ENCODE peak calls at places on chromosomes 12 and 14, in ten cellular contexts. One of them, this sample, is unnamed.
A peak's percentile ranks its signal among the peaks of the same experiment; 100 is the strongest.

GRCh38 chr14:102015045-102015685 is 50.8 kb downstream of the DYNC1H1 start:
- DNase-seq in epithelial cell of prostate: no peak
- DNase-seq in Panc1: no peak
- DNase-seq in glutamatergic neuron: no peak
- DNase-seq in mammary epithelial cell: no peak
- DNase-seq in effector memory CD8-positive, alpha-beta T cell: no peak
- DNase-seq in NCI-H1105: no peak
- DNase-seq in HuH-7.5: no peak
- DNase-seq in RPMI7951: no peak
- DNase-seq in NCI-H774: no peak
- DNase-seq in this sample: no peak

GRCh38 chr12:118694128-118694775 is 287.1 kb upstream of the SRRM4 start:
- DNase-seq in NCI-H1105: no peak
- DNase-seq in NCI-H774: no peak
- DNase-seq in epithelial cell of prostate: no peak
- DNase-seq in RPMI7951: no peak
- DNase-seq in glutamatergic neuron: no peak
- DNase-seq in HuH-7.5: no peak
- DNase-seq in mammary epithelial cell: no peak
- DNase-seq in Panc1: no peak
- DNase-seq in effector memory CD8-positive, alpha-beta T cell: no peak
- DNase-seq in this sample: no peak

GRCh38 chr14:95044463-95045254 is 112.7 kb downstream of the DICER1 start:
- DNase-seq in glutamatergic neuron: no peak
- DNase-seq in epithelial cell of prostate: no peak
- DNase-seq in NCI-H774: no peak
- DNase-seq in HuH-7.5: no peak
- DNase-seq in mammary epithelial cell: no peak
- DNase-seq in RPMI7951: no peak
- DNase-seq in effector memory CD8-positive, alpha-beta T cell: no peak
- DNase-seq in NCI-H1105: no peak
- DNase-seq in Panc1: no peak
- DNase-seq in this sample: no peak

GRCh38 chr14:99758915-99759545 is 34.2 kb upstream of the EML1 start:
- DNase-seq in NCI-H774: no peak
- DNase-seq in Panc1: no peak
- DNase-seq in mammary epithelial cell: no peak
- DNase-seq in HuH-7.5: no peak
- DNase-seq in epithelial cell of prostate: no peak
- DNase-seq in effector memory CD8-positive, alpha-beta T cell: no peak
- DNase-seq in NCI-H1105: no peak
- DNase-seq in RPMI7951: no peak
- DNase-seq in glutamatergic neuron: no peak
- DNase-seq in this sample: no peak

GRCh38 chr12:132444957-132445883 is 44.7 kb upstream of the FBRSL1 start:
- DNase-seq in Panc1: no peak
- DNase-seq in HuH-7.5: no peak
- DNase-seq in NCI-H1105: no peak
- DNase-seq in mammary epithelial cell: no peak
- DNase-seq in NCI-H774: no peak
- DNase-seq in glutamatergic neuron: peak; percentile 50
- DNase-seq in effector memory CD8-positive, alpha-beta T cell: peak; percentile 58
- DNase-seq in RPMI7951: no peak
- DNase-seq in epithelial cell of prostate: no peak
- DNase-seq in this sample: no peak

GRCh38 chr14:68140111-68140741 is 320.6 kb downstream of the RAD51B start:
- DNase-seq in mammary epithelial cell: peak; percentile 99
- DNase-seq in Panc1: peak; percentile 93
- DNase-seq in epithelial cell of prostate: peak; percentile 97
- DNase-seq in effector memory CD8-positive, alpha-beta T cell: no peak
- DNase-seq in NCI-H774: no peak
- DNase-seq in HuH-7.5: no peak
- DNase-seq in glutamatergic neuron: no peak
- DNase-seq in RPMI7951: peak; percentile 99
- DNase-seq in NCI-H1105: peak; percentile 75
- DNase-seq in this sample: peak; percentile 22

GRCh38 chr12:76489737-76490136 is 69.8 kb downstream of the OSBPL8 start:
- DNase-seq in mammary epithelial cell: no peak
- DNase-seq in RPMI7951: no peak
- DNase-seq in NCI-H1105: no peak
- DNase-seq in Panc1: no peak
- DNase-seq in NCI-H774: no peak
- DNase-seq in effector memory CD8-positive, alpha-beta T cell: no peak
- DNase-seq in epithelial cell of prostate: no peak
- DNase-seq in glutamatergic neuron: no peak
- DNase-seq in HuH-7.5: no peak
- DNase-seq in this sample: no peak

GRCh38 chr14:104383088-104383805 is 196.3 kb upstream of the C14orf180 start:
- DNase-seq in epithelial cell of prostate: no peak
- DNase-seq in effector memory CD8-positive, alpha-beta T cell: no peak
- DNase-seq in NCI-H774: no peak
- DNase-seq in RPMI7951: no peak
- DNase-seq in HuH-7.5: no peak
- DNase-seq in mammary epithelial cell: no peak
- DNase-seq in NCI-H1105: peak; percentile 70
- DNase-seq in Panc1: no peak
- DNase-seq in glutamatergic neuron: peak; percentile 17
- DNase-seq in this sample: peak; percentile 62

GRCh38 chr14:49893309-49894213 is 679 bp downstream of the ARF6 start:
- DNase-seq in epithelial cell of prostate: no peak
- DNase-seq in effector memory CD8-positive, alpha-beta T cell: peak; percentile 76
- DNase-seq in mammary epithelial cell: peak; percentile 60
- DNase-seq in RPMI7951: peak; percentile 56
- DNase-seq in HuH-7.5: no peak
- DNase-seq in glutamatergic neuron: peak; percentile 30
- DNase-seq in NCI-H1105: peak; percentile 20
- DNase-seq in Panc1: no peak
- DNase-seq in NCI-H774: no peak
- DNase-seq in this sample: peak; percentile 51

GRCh38 chr12:64650762-64651161 is 40.5 kb downstream of the RASSF3 start:
- DNase-seq in effector memory CD8-positive, alpha-beta T cell: no peak
- DNase-seq in glutamatergic neuron: no peak
- DNase-seq in epithelial cell of prostate: peak; percentile 57
- DNase-seq in NCI-H1105: no peak
- DNase-seq in mammary epithelial cell: no peak
- DNase-seq in RPMI7951: peak; percentile 21
- DNase-seq in NCI-H774: no peak
- DNase-seq in HuH-7.5: no peak
- DNase-seq in Panc1: peak; percentile 75
- DNase-seq in this sample: no peak

GRCh38 chr14:32068708-32069107 is 8.4 kb upstream of the ARHGAP5 start:
- DNase-seq in Panc1: no peak
- DNase-seq in HuH-7.5: no peak
- DNase-seq in NCI-H774: no peak
- DNase-seq in RPMI7951: no peak
- DNase-seq in mammary epithelial cell: no peak
- DNase-seq in glutamatergic neuron: no peak
- DNase-seq in NCI-H1105: no peak
- DNase-seq in epithelial cell of prostate: no peak
- DNase-seq in effector memory CD8-positive, alpha-beta T cell: no peak
- DNase-seq in this sample: no peak

GRCh38 chr12:64946132-64946829 is 121.8 kb downstream of the TBC1D30 start:
- DNase-seq in glutamatergic neuron: no peak
- DNase-seq in effector memory CD8-positive, alpha-beta T cell: no peak
- DNase-seq in RPMI7951: peak; percentile 57
- DNase-seq in NCI-H774: peak; percentile 81
- DNase-seq in NCI-H1105: peak; percentile 58
- DNase-seq in HuH-7.5: no peak
- DNase-seq in Panc1: no peak
- DNase-seq in mammary epithelial cell: no peak
- DNase-seq in epithelial cell of prostate: no peak
- DNase-seq in this sample: peak; percentile 93

GRCh38 chr12:46209165-46209564 is 59.7 kb downstream of the SLC38A1 start:
- DNase-seq in RPMI7951: no peak
- DNase-seq in glutamatergic neuron: no peak
- DNase-seq in NCI-H1105: peak; percentile 36
- DNase-seq in Panc1: no peak
- DNase-seq in effector memory CD8-positive, alpha-beta T cell: no peak
- DNase-seq in HuH-7.5: no peak
- DNase-seq in NCI-H774: peak; percentile 30
- DNase-seq in mammary epithelial cell: peak; percentile 55
- DNase-seq in epithelial cell of prostate: no peak
- DNase-seq in this sample: no peak

GRCh38 chr12:53071591-53072551 is 7.3 kb downstream of the SPRYD3 start:
- DNase-seq in glutamatergic neuron: no peak
- DNase-seq in RPMI7951: no peak
- DNase-seq in NCI-H774: no peak
- DNase-seq in effector memory CD8-positive, alpha-beta T cell: no peak
- DNase-seq in epithelial cell of prostate: no peak
- DNase-seq in HuH-7.5: no peak
- DNase-seq in mammary epithelial cell: no peak
- DNase-seq in Panc1: no peak
- DNase-seq in NCI-H1105: peak; percentile 22
- DNase-seq in this sample: no peak

This sample was measured in NCI-H1092.